ENCODE peak calls at places on chromosomes 5 and 9, in five cellular contexts. E is fibroblast of lung; U is fibroblast of mammary gland; D is CD4-positive, CD25-positive, alpha-beta regulatory T cell; H is cardiac muscle cell. W is an unnamed sample.

GRCh38 chr9:95807326-95807947 is 68.1 kb upstream of the ERCC6L2 start:
- DNase-seq in H (no peak), D (no peak), E (peak), U (no peak), W (no peak)

GRCh38 chr9:114434878-114435311 is 47.1 kb upstream of the AKNA start:
- DNase-seq in H (peak), E (peak), U (peak), D (peak), W (peak)

GRCh38 chr5:11903614-11904269 is 504 bp downstream of the CTNND2 start:
- DNase-seq in H (peak), D (no peak), E (no peak), U (no peak), W (no peak)

GRCh38 chr5:150783422-150783928 is 4.9 kb downstream of the SMIM3 start:
- DNase-seq in E (peak), H (peak), U (peak), D (peak), W (peak)

GRCh38 chr9:109117856-109118801 is 1.6 kb downstream of the TMEM245 start:
- DNase-seq in E (peak), D (peak), H (peak), U (peak), W (peak)

GRCh38 chr5:40834391-40834848 is 602 bp downstream of the RPL37 start:
- DNase-seq in H (peak), D (peak), U (peak), E (peak), W (peak)

GRCh38 chr5:157323107-157323706 is 57.3 kb downstream of the CYFIP2 start:
- DNase-seq in E (no peak), U (no peak), H (no peak), D (no peak), W (no peak)

GRCh38 chr9:109708507-109708945 is 71.5 kb upstream of the PALM2AKAP2 start:
- DNase-seq in H (no peak), D (no peak), E (peak), U (no peak), W (peak)

GRCh38 chr9:120362446-120362845 is 217.5 kb downstream of the CDK5RAP2 start:
- DNase-seq in U (peak), E (peak), D (no peak), H (peak), W (no peak)

GRCh38 chr9:27125936-27126335 is 16.9 kb downstream of the TEK start:
- DNase-seq in H (no peak), U (peak), E (peak), D (no peak), W (no peak)

GRCh38 chr5:56763711-56764466 is 51.5 kb upstream of the MAP3K1 start:
- DNase-seq in H (peak), D (no peak), U (peak), E (peak), W (peak)

GRCh38 chr9:90188656-90189055 is 454.0 kb downstream of the DIRAS2 start:
- DNase-seq in U (no peak), D (peak), H (no peak), E (no peak), W (no peak)

GRCh38 chr9:114507726-114508125 is 2.5 kb upstream of the WHRN start:
- DNase-seq in U (peak), H (peak), E (peak), D (peak), W (peak)

GRCh38 chr5:151093476-151093889 is 12.6 kb upstream of the TNIP1 start:
- DNase-seq in U (peak), H (peak), D (no peak), E (peak), W (peak)

GRCh38 chr9:92656537-92656925 is 13.4 kb downstream of the IPPK start:
- DNase-seq in H (no peak), E (no peak), U (no peak), D (no peak), W (no peak)

GRCh38 chr5:95853490-95853889 is 31.0 kb upstream of the GLRX start:
- DNase-seq in U (no peak), D (no peak), H (no peak), E (no peak), W (no peak)

GRCh38 chr5:131382407-131383395 is 118.8 kb downstream of the CDC42SE2 start:
- DNase-seq in H (peak), D (peak), U (peak), E (peak), W (no peak)

GRCh38 chr5:178430187-178431062 is 159.8 kb downstream of the COL23A1 start:
- DNase-seq in H (no peak), D (no peak), U (no peak), E (no peak), W (no peak)

GRCh38 chr5:178428341-178429155 is 161.6 kb downstream of the COL23A1 start:
- DNase-seq in U (no peak), E (no peak), H (no peak), D (no peak), W (no peak)

GRCh38 chr5:178429156-178429468 is 161.1 kb downstream of the COL23A1 start:
- DNase-seq in D (no peak), E (no peak), H (no peak), U (no peak), W (no peak)

GRCh38 chr5:178431063-178431776 is 159.0 kb downstream of the COL23A1 start:
- DNase-seq in E (no peak), U (no peak), H (no peak), D (no peak), W (no peak)

DNA sequence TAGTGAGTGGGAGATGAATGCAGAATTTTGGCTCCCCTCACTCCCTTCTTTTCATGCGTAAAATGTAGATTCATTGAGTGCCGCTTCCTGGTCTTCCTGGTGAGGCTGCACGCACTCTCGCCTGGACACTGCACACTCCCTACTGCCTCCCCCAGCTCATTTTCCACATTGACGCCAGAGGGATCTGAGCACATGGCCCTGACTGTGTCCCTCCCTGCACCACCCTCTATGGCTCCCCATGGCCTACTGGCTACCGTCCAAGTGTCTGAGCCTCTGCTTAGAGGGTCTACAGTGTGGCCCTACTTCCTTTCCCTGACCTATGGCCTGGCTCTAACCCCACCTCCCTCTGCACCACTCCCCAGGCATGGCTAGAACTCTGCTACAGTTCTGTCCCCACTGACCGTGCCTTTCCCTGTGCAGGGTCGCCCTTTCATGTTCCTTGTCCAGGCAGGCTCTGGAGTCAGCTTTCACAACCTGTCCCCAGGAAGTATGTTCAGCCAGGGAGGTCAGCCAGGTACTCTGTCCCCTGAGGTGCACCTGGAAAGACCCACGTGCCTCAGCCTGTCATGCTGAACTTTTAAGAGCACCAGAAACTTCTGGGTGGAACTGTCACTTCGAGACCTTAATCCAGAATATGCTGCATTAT is 160.5 kb downstream of the COL23A1 start:
- DNase-seq in D (no peak), U (no peak), H (no peak), E (peak), W (no peak)
- H3K4me3 ChIP-seq in D (no peak), U (no peak), H (no peak), E (no peak), W (no peak)

GRCh38 chr9:3329361-3329760 is 196.4 kb downstream of the RFX3 start:
- DNase-seq in D (no peak), U (peak), E (peak), H (peak), W (peak)

GRCh38 chr9:3321186-3321585 is 204.6 kb downstream of the RFX3 start:
- DNase-seq in H (no peak), E (no peak), U (no peak), D (no peak), W (no peak)

GRCh38 chr9:3323714-3324113 is 202.1 kb downstream of the RFX3 start:
- DNase-seq in E (no peak), H (no peak), D (no peak), U (no peak), W (no peak)
- H3K4me3 ChIP-seq in E (no peak), H (no peak), D (no peak), U (no peak), W (no peak)

GRCh38 chr9:34558911-34559615 is 30.5 kb downstream of the CNTFR start:
- DNase-seq in D (no peak), E (no peak), U (no peak), H (no peak), W (no peak)

GRCh38 chr9:34558341-34558740 is 31.2 kb downstream of the CNTFR start:
- DNase-seq in D (no peak), H (no peak), U (no peak), E (no peak), W (no peak)

GRCh38 chr9:34557421-34558321 is 31.9 kb downstream of the CNTFR start:
- DNase-seq in D (no peak), E (no peak), H (no peak), U (no peak), W (no peak)

GRCh38 chr9:34560574-34561229 is 28.8 kb downstream of the CNTFR start:
- DNase-seq in D (no peak), E (no peak), H (no peak), U (no peak), W (no peak)

GRCh38 chr9:34559616-34560546 is 29.6 kb downstream of the CNTFR start:
- DNase-seq in U (peak), D (no peak), H (peak), E (peak), W (peak)
- H3K4me3 ChIP-seq in U (no peak), D (no peak), H (no peak), E (no peak), W (no peak)

DNA sequence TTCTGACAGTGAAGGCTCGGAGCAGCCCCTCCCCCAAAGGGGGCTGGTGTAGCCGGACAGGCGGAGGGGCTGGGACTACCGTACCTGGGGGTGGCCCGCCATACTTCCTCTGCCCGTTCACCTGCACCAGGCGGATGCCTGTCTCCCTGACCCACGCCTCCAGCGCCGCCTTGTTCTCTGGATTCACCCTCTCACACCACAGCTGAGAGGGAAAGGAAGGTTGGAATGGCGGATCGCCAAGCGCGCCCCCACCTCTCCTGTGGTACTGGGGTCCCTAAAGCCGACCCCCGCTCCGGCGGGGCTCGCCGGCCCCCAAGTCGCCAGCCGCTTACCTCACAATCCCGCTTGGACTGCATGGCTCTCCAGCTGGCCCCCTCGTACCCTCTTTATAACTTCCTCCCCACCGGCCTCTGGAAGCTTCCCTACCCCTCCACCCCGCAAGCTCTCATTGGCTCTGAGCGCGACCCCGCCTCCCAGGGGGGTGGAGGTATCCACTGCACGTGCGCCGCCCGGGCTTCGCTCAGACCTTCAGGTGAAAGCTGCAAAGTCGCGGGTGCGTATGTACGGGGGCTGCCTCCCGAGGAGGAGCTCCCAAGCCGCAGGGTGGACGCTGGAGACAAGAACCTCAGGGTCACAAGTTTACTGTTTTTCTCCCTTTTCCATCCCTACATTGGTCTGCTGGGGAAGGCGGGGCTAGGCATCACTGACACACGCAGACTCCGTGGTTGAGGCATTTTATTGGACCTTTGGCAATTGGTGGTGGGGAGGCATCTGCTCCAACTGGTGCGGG is at the start of gene DND1:
- DNase-seq in D (no peak), E (no peak), U (no peak), H (no peak), W (no peak)
- H3K4me3 ChIP-seq in D (no peak), E (no peak), U (peak), H (no peak), W (peak)

GRCh38 chr5:169581580-169582227 is 1.9 kb upstream of the SPDL1 start:
- DNase-seq in U (peak), H (peak), D (peak), E (peak), W (peak)

GRCh38 chr5:169583424-169584215 is at the start of gene SPDL1:
- DNase-seq in D (peak), U (peak), E (peak), H (peak), W (peak)

GRCh38 chr5:169583101-169583423 is 511 bp upstream of the SPDL1 start:
- DNase-seq in E (no peak), D (no peak), U (no peak), H (no peak), W (no peak)

GRCh38 chr5:169580964-169581363 is 2.6 kb upstream of the SPDL1 start:
- DNase-seq in E (peak), H (no peak), D (no peak), U (no peak), W (no peak)

DNA sequence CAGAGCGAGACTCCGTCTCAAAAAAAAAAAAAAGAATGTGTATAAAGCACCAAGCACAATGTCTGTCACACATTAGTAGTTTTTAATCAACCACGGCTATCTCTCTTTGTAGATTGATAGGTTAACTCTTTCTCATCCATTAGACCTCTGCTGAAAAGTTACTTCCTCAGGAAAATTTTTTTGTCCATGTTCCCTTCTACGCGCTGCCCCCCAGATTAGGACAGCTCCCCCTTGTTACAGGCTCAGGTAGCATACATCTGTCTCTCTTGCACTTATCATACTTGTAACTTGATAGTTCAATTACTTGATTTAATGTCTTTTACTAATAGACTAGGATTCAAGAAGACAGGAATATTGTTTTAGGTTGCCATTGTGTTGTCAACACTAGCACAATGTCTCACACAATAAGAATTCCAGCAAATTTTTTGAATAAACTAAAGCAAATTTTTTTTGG is 1.5 kb downstream of the SPDL1 start:
- DNase-seq in H (no peak), U (no peak), E (peak), D (no peak), W (no peak)
- H3K4me3 ChIP-seq in H (peak), U (peak), E (peak), D (no peak), W (peak)

GRCh38 chr5:142024771-142025304 is 12.0 kb upstream of the GNPDA1 start:
- DNase-seq in D (peak), U (peak), H (peak), E (peak), W (peak)
- H3K4me3 ChIP-seq in D (peak), U (peak), H (peak), E (peak), W (peak)

W was measured in adipocyte.